ENCODE peak calls at places on chromosomes 12 and 14, in ten cellular contexts. Y, C, B, L, G, J, D, P, Q and F are unnamed samples.

GRCh38 chr12:132194056-132194455 is 49.8 kb downstream of the NOC4L start:
- DNase-seq in Y (no peak), C (no peak), B (no peak), L (no peak), G (no peak), J (no peak), D (peak; percentile 66), P (no peak), Q (no peak), F (no peak)

GRCh38 chr12:84186433-84186832 is 726.2 kb downstream of the SLC6A15 start:
- DNase-seq in Y (no peak), C (no peak), B (no peak), L (no peak), G (no peak), J (no peak), D (no peak), P (no peak), Q (no peak), F (peak; percentile 11)

GRCh38 chr12:132396657-132397056 is 67.3 kb upstream of the GALNT9 start:
- DNase-seq in Y (no peak), C (no peak), B (no peak), L (no peak), G (no peak), J (no peak), D (no peak), P (no peak), Q (no peak), F (no peak)

GRCh38 chr14:92253381-92253894 is 69.5 kb upstream of the SLC24A4 start:
- DNase-seq in Y (no peak), C (no peak), B (no peak), L (no peak), G (no peak), J (no peak), D (no peak), P (no peak), Q (peak; percentile 19), F (no peak)

GRCh38 chr12:27107976-27108375 is 25.6 kb upstream of the C12orf71 start:
- DNase-seq in Y (no peak), C (no peak), B (no peak), L (no peak), G (no peak), J (no peak), D (no peak), P (no peak), Q (no peak), F (no peak)

GRCh38 chr12:21852251-21852650 is 77.7 kb upstream of the KCNJ8 start:
- DNase-seq in Y (no peak), C (no peak), B (no peak), L (no peak), G (no peak), J (no peak), D (no peak), P (no peak), Q (no peak), F (no peak)

GRCh38 chr14:72844528-72844927 is 49.4 kb downstream of the DPF3 start:
- DNase-seq in Y (no peak), C (no peak), B (no peak), L (no peak), G (no peak), J (no peak), D (no peak), P (no peak), Q (no peak), F (no peak)

GRCh38 chr12:27277846-27278260 is 33.8 kb downstream of the STK38L start:
- DNase-seq in Y (peak; percentile 13), C (no peak), B (peak; percentile 61), L (no peak), G (no peak), J (no peak), D (peak; percentile 21), P (peak; percentile 33), Q (no peak), F (no peak)